ENCODE peak calls at places on chromosomes 7 and 10, in seven cellular contexts. One of them, this sample, is unnamed.
A peak's percentile ranks its signal among the peaks of the same experiment; 100 is the strongest.

GRCh38 chr10:97185326-97186058 is at the start of gene SLIT1:
- DNase-seq in GM23248: no peak
- DNase-seq in PC-3: no peak
- DNase-seq in mammary epithelial cell: no peak
- DNase-seq in heart left ventricle: no peak
- DNase-seq in HepG2: no peak
- DNase-seq in heart right ventricle: no peak
- DNase-seq in this sample: no peak

GRCh38 chr10:88058750-88059149 is 195.3 kb downstream of the PTEN start:
- DNase-seq in PC-3: no peak
- DNase-seq in GM23248: no peak
- DNase-seq in heart left ventricle: no peak
- DNase-seq in heart right ventricle: no peak
- DNase-seq in mammary epithelial cell: no peak
- DNase-seq in HepG2: no peak
- DNase-seq in this sample: no peak

GRCh38 chr7:40777913-40778312 is 643.1 kb downstream of the SUGCT start:
- DNase-seq in PC-3: no peak
- DNase-seq in HepG2: no peak
- DNase-seq in heart right ventricle: no peak
- DNase-seq in GM23248: no peak
- DNase-seq in mammary epithelial cell: no peak
- DNase-seq in heart left ventricle: no peak
- DNase-seq in this sample: no peak

GRCh38 chr7:96747413-96747940 is 37.8 kb upstream of the SEM1 start:
- DNase-seq in HepG2: no peak
- DNase-seq in mammary epithelial cell: no peak
- DNase-seq in PC-3: no peak
- DNase-seq in heart right ventricle: no peak
- DNase-seq in GM23248: no peak
- DNase-seq in heart left ventricle: no peak
- DNase-seq in this sample: no peak

GRCh38 chr7:49839863-49840262 is 66.4 kb downstream of the VWC2 start:
- DNase-seq in HepG2: no peak
- DNase-seq in heart right ventricle: no peak
- DNase-seq in GM23248: no peak
- DNase-seq in heart left ventricle: no peak
- DNase-seq in PC-3: no peak
- DNase-seq in mammary epithelial cell: no peak
- DNase-seq in this sample: no peak

GRCh38 chr7:69422473-69423102 is 175.7 kb upstream of the AUTS2 start:
- DNase-seq in heart left ventricle: no peak
- DNase-seq in HepG2: no peak
- DNase-seq in GM23248: no peak
- DNase-seq in mammary epithelial cell: no peak
- DNase-seq in heart right ventricle: no peak
- DNase-seq in PC-3: no peak
- DNase-seq in this sample: no peak

GRCh38 chr7:105816270-105816843 is 60.0 kb downstream of the ATXN7L1 start:
- DNase-seq in heart right ventricle: no peak
- DNase-seq in heart left ventricle: no peak
- DNase-seq in PC-3: no peak
- DNase-seq in GM23248: peak; percentile 41
- DNase-seq in HepG2: no peak
- DNase-seq in mammary epithelial cell: no peak
- DNase-seq in this sample: no peak

GRCh38 chr7:95199779-95200558 is 124.4 kb downstream of the PON1 start:
- DNase-seq in GM23248: peak; percentile 62
- DNase-seq in mammary epithelial cell: peak; percentile 17
- DNase-seq in PC-3: peak; percentile 60
- DNase-seq in heart right ventricle: peak; percentile 15
- DNase-seq in heart left ventricle: peak; percentile 28
- DNase-seq in HepG2: peak; percentile 49
- DNase-seq in this sample: peak; percentile 12

GRCh38 chr10:21496285-21497176 is 29.0 kb downstream of the SKIDA1 start:
- DNase-seq in PC-3: peak; percentile 44
- DNase-seq in heart right ventricle: peak; percentile 51
- DNase-seq in GM23248: peak; percentile 72
- DNase-seq in heart left ventricle: peak; percentile 55
- DNase-seq in mammary epithelial cell: peak; percentile 46
- DNase-seq in HepG2: peak; percentile 54
- DNase-seq in this sample: no peak

GRCh38 chr7:118280319-118281012 is 56.0 kb downstream of the ANKRD7 start:
- DNase-seq in heart right ventricle: no peak
- DNase-seq in mammary epithelial cell: no peak
- DNase-seq in HepG2: no peak
- DNase-seq in PC-3: no peak
- DNase-seq in heart left ventricle: no peak
- DNase-seq in GM23248: no peak
- DNase-seq in this sample: no peak

GRCh38 chr7:151016942-151017341 is 7.4 kb downstream of the ATG9B start:
- DNase-seq in HepG2: no peak
- DNase-seq in GM23248: no peak
- DNase-seq in heart right ventricle: no peak
- DNase-seq in mammary epithelial cell: no peak
- DNase-seq in PC-3: no peak
- DNase-seq in heart left ventricle: no peak
- DNase-seq in this sample: no peak

GRCh38 chr10:17675638-17676037 is 31.7 kb downstream of the STAM start:
- DNase-seq in GM23248: peak; percentile 48
- DNase-seq in HepG2: no peak
- DNase-seq in heart left ventricle: no peak
- DNase-seq in PC-3: no peak
- DNase-seq in mammary epithelial cell: no peak
- DNase-seq in heart right ventricle: no peak
- DNase-seq in this sample: no peak

GRCh38 chr7:158950914-158951635 is 94.7 kb downstream of the DYNC2I1 start:
- DNase-seq in GM23248: no peak
- DNase-seq in heart right ventricle: no peak
- DNase-seq in PC-3: no peak
- DNase-seq in heart left ventricle: no peak
- DNase-seq in mammary epithelial cell: no peak
- DNase-seq in HepG2: no peak
- DNase-seq in this sample: no peak

GRCh38 chr7:64885520-64886240 is 17.4 kb upstream of the ZNF273 start:
- DNase-seq in HepG2: no peak
- DNase-seq in GM23248: no peak
- DNase-seq in heart left ventricle: peak; percentile 1
- DNase-seq in heart right ventricle: no peak
- DNase-seq in mammary epithelial cell: no peak
- DNase-seq in PC-3: no peak
- DNase-seq in this sample: no peak

GRCh38 chr7:93055543-93056107 is 62.2 kb downstream of the SAMD9 start:
- DNase-seq in heart right ventricle: no peak
- DNase-seq in heart left ventricle: no peak
- DNase-seq in PC-3: peak; percentile 63
- DNase-seq in mammary epithelial cell: peak; percentile 24
- DNase-seq in GM23248: peak; percentile 70
- DNase-seq in HepG2: peak; percentile 34
- DNase-seq in this sample: no peak

GRCh38 chr10:43978091-43978490 is 329.4 kb upstream of the ZNF32 start:
- DNase-seq in HepG2: no peak
- DNase-seq in heart right ventricle: no peak
- DNase-seq in heart left ventricle: no peak
- DNase-seq in mammary epithelial cell: no peak
- DNase-seq in PC-3: no peak
- DNase-seq in GM23248: no peak
- DNase-seq in this sample: no peak

GRCh38 chr10:88471909-88472308 is 111.2 kb downstream of the RNLS start:
- DNase-seq in heart left ventricle: no peak
- DNase-seq in GM23248: no peak
- DNase-seq in heart right ventricle: no peak
- DNase-seq in HepG2: no peak
- DNase-seq in mammary epithelial cell: no peak
- DNase-seq in PC-3: no peak
- DNase-seq in this sample: no peak

GRCh38 chr7:153941061-153941460 is 111.1 kb upstream of the DPP6 start:
- DNase-seq in GM23248: no peak
- DNase-seq in mammary epithelial cell: no peak
- DNase-seq in heart left ventricle: no peak
- DNase-seq in HepG2: no peak
- DNase-seq in heart right ventricle: no peak
- DNase-seq in PC-3: no peak
- DNase-seq in this sample: no peak

DNA sequence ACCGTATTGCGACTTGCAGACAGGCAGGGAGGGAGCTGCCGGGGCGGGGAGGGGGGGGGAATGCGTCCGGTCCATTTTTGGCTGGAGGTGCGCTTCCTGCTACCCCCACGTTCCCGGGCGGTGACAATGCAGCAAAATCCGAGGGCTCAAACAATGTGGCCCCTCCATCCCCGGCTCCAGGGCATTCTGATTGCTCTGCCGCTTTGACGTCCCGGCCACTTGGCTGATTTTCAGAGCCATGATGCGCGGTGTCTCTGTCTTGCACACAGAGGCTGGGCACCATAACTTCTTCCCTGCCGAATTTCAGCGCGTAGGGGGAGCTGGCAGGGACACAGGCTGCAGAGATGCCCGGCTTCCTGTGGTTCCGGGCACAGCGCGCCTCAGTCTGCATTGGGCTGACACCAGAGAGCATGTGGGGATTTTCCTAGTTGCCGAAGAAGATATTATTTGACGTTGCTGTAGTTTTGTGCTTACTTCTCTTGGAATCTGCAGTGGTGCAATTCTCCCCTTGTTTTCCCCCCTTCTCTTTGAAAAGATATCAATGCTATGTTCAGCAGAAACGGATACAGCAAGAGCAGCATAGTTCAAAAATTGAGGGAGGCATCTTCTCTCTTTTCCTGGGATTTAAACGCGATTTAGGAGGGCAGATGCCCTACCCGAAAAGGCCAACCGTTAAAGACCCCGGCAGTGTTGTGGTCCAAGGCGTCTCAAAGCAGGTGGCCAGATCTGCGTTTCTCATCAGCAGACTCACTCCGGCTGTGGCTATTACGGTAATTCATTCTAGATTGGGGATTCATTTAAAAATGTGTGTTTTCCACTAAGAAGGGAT is 1.4 kb downstream of the HECW1 start:
- DNase-seq in heart left ventricle: no peak
- DNase-seq in PC-3: no peak
- DNase-seq in HepG2: no peak
- DNase-seq in mammary epithelial cell: no peak
- DNase-seq in GM23248: peak; percentile 54
- DNase-seq in heart right ventricle: no peak
- DNase-seq in this sample: no peak
- H3K27ac ChIP-seq in heart left ventricle: no peak overlapping the region
- H3K27ac ChIP-seq in PC-3: no peak overlapping the region
- H3K27ac ChIP-seq in HepG2: no peak overlapping the region
- H3K27ac ChIP-seq in mammary epithelial cell: no peak overlapping the region
- H3K27ac ChIP-seq in GM23248: no peak overlapping the region
- H3K27ac ChIP-seq in heart right ventricle: no peak overlapping the region
- H3K27ac ChIP-seq in this sample: no peak overlapping the region

DNA sequence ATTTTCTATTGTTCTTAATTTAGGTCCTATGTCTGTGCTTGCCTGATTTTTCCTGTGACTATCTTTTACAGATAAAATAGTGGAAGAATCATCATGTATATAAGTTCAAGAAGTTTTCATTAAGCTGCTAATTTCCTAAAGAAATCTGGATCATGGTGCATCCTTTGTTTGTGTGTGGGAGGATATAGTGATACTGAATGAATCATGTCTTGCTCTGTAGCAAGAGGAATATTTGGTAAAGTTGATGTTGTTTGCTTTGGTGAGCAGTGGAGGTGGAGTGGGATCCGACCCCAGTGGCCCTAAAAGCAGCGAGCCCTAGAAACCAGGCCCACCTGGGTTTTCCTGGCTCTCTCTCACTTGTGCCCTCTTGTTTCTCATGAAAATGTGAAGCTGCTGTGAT is 83.7 kb downstream of the CCNY start:
- DNase-seq in heart right ventricle: no peak
- DNase-seq in mammary epithelial cell: peak; percentile 35
- DNase-seq in GM23248: peak; percentile 81
- DNase-seq in heart left ventricle: no peak
- DNase-seq in HepG2: no peak
- DNase-seq in PC-3: peak; percentile 92
- DNase-seq in this sample: no peak
- H3K27ac ChIP-seq in heart right ventricle: peak overlapping the region; percentile 20
- H3K27ac ChIP-seq in mammary epithelial cell: no peak overlapping the region
- H3K27ac ChIP-seq in GM23248: peak overlapping the region; percentile 84
- H3K27ac ChIP-seq in heart left ventricle: peak overlapping the region; percentile 25
- H3K27ac ChIP-seq in HepG2: no peak overlapping the region
- H3K27ac ChIP-seq in PC-3: peak overlapping the region; percentile 62
- H3K27ac ChIP-seq in this sample: no peak overlapping the region

DNA sequence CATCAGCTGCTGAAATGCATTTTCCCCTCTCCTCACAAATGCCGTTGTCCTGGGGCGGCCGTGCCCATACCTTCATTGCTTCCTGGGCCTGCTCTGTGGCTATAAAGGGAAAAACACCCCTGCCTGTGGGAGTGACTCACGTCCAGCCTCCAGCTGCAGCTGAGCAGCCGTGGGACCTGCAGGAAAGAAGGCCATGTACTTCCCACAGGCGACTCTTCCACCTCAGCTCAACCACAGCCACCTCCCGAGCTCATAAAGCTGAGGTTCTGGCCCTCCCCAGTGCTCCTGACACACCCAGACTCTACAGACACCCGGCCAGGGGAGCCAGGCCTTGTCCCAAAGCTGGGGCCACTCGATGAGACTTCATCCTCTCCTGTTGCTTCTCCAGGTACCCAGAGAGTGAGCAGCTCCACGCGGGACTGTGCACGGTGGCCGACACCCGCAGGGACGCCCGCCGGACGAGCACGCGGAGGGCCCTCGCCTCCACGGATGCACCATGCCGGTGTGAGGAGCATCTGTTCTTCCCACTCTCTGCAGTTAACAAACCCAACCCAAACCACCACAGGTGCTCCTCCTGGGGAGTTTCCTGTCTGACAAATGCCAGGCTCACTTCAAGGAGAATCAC is 3.2 kb downstream of the GPER1 start:
- DNase-seq in HepG2: no peak
- DNase-seq in heart right ventricle: no peak
- DNase-seq in PC-3: peak; percentile 9
- DNase-seq in heart left ventricle: no peak
- DNase-seq in mammary epithelial cell: peak; percentile 10
- DNase-seq in GM23248: no peak
- DNase-seq in this sample: no peak
- H3K27ac ChIP-seq in HepG2: peak overlapping the region; percentile 8
- H3K27ac ChIP-seq in heart right ventricle: no peak overlapping the region
- H3K27ac ChIP-seq in PC-3: no peak overlapping the region
- H3K27ac ChIP-seq in heart left ventricle: no peak overlapping the region
- H3K27ac ChIP-seq in mammary epithelial cell: no peak overlapping the region
- H3K27ac ChIP-seq in GM23248: no peak overlapping the region
- H3K27ac ChIP-seq in this sample: no peak overlapping the region

DNA sequence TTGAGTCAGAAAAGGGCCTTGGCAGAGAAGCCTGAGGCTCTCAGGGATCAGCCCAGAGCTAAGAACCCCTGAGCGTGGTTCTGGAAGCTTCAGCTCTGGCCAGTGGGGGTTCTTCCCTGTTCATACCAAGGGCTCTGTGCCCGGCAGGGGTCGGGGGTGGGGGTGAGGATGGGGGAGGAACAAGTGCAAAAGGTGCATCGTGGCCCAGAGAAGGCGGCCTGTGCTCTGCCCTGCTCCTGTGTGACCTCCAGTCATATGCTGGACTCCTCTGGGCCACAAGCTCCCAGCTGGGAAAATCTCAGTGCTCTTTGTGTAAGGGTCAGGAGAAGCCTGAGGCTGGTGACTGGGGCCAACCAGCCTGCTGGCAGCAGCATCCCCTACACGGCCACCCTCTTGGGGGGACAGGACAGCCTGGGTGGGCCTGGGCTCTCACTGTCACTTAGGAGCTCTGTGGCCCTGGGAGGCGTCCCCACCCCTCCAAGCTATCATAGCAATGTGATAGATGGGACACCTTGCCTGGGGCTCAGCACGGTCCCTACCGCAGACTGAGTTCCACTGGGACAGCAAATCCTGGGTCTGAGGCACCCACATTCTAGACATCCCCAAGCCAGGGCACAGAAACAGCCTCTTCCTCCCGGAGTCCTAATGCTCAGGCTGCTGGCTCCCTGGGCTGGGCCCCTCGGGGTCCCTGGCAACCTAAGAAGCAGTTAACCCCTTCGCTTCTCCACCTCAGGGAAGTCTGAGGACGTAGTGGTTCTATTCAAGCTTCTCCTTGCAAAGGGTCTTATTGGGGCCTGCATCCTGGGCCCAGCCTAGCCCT is 2.5 kb downstream of the MMRN2 start:
- DNase-seq in mammary epithelial cell: no peak
- DNase-seq in PC-3: no peak
- DNase-seq in GM23248: no peak
- DNase-seq in HepG2: no peak
- DNase-seq in heart right ventricle: no peak
- DNase-seq in heart left ventricle: no peak
- DNase-seq in this sample: no peak
- H3K27ac ChIP-seq in mammary epithelial cell: no peak overlapping the region
- H3K27ac ChIP-seq in PC-3: no peak overlapping the region
- H3K27ac ChIP-seq in GM23248: peak overlapping the region; percentile 12
- H3K27ac ChIP-seq in HepG2: no peak overlapping the region
- H3K27ac ChIP-seq in heart right ventricle: peak overlapping the region; percentile 89
- H3K27ac ChIP-seq in heart left ventricle: peak overlapping the region; percentile 94
- H3K27ac ChIP-seq in this sample: no peak overlapping the region